ENCODE peak calls at places on chromosomes 2 and 18, in four cellular contexts. N, G, Q and O are unnamed samples.

GRCh38 chr2:74418312-74418711 is 3.1 kb downstream of the C2orf81 start:
- DNase-seq in N (no peak), Q (no peak), G (no peak), O (no peak)

GRCh38 chr18:5770176-5770575 is 125.1 kb downstream of the TMEM200C start:
- DNase-seq in Q (no peak), N (no peak), G (no peak), O (no peak)

GRCh38 chr2:103435010-103435409 is 673.2 kb downstream of the TMEM182 start:
- DNase-seq in N (no peak), G (no peak), Q (no peak), O (no peak)

GRCh38 chr2:119428488-119429224 is 3.0 kb upstream of the TMEM37 start:
- DNase-seq in G (no peak), N (no peak), Q (no peak), O (no peak)

GRCh38 chr2:106165064-106165463 is 29.0 kb downstream of the UXS1 start:
- DNase-seq in G (no peak), Q (no peak), N (no peak), O (no peak)

GRCh38 chr2:108936868-108937265 is 52.2 kb downstream of the EDAR start:
- DNase-seq in Q (no peak), G (no peak), N (no peak), O (no peak)

GRCh38 chr2:144681389-144681788 is 161.5 kb upstream of the ZEB2 start:
- DNase-seq in Q (no peak), G (no peak), N (no peak), O (no peak)

GRCh38 chr18:13035249-13035914 is 44.2 kb downstream of the CEP192 start:
- DNase-seq in Q (no peak), G (no peak), N (peak; percentile 44), O (no peak)

GRCh38 chr2:46297546-46298271 is 502 bp downstream of the EPAS1 start:
- DNase-seq in N (no peak), Q (peak; percentile 94), G (no peak), O (peak; percentile 79)

GRCh38 chr2:135785032-135785431 is 43.4 kb downstream of the UBXN4 start:
- DNase-seq in G (no peak), N (no peak), Q (no peak), O (no peak)

GRCh38 chr2:45901468-45902081 is 250.1 kb downstream of the PRKCE start:
- DNase-seq in Q (no peak), G (no peak), N (no peak), O (no peak)

DNA sequence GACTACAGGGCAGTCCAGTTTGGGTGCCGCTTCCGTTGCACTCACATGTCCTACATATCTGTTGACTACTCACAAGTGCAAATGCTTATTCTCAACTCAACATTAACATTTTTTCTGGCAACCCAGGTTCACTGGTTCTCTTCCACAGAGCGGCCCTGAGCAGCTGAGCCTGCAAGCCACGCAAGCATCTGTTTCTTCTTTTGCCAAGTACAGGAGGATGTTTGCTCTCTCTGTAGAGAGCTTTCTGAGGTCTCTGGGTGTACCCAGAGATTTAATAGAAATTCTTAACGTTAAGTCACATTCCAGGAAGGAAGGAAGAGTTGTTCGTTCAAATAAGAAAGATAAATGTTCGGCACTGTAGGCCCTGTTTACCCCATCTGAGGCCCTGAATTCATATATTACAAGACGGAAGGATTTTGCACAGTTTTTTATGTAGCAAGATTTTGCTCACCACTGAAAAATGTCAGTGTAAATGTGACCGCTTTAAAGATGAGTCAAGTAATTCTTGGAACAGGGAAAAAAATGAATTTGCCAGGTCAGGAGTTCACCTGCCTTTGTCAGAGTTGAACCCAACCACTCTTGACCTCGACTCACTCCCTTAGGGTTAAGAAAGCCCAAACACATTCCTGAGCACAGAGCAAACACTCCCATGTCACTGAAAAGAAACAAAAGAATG is 30.1 kb downstream of the KCTD18 start:
- DNase-seq in N (peak; percentile 87), Q (no peak), G (no peak), O (no peak)
- H3K4me3 ChIP-seq in N (no peak overlapping the region), Q (no peak overlapping the region), G (no peak overlapping the region), O (no peak overlapping the region)

GRCh38 chr18:46335551-46336059 is 231.4 kb downstream of the HAUS1 start:
- DNase-seq in N (no peak), G (no peak), Q (no peak), O (no peak)
- H3K4me3 ChIP-seq in N (no peak overlapping the region), G (no peak overlapping the region), Q (no peak overlapping the region), O (no peak overlapping the region)

DNA sequence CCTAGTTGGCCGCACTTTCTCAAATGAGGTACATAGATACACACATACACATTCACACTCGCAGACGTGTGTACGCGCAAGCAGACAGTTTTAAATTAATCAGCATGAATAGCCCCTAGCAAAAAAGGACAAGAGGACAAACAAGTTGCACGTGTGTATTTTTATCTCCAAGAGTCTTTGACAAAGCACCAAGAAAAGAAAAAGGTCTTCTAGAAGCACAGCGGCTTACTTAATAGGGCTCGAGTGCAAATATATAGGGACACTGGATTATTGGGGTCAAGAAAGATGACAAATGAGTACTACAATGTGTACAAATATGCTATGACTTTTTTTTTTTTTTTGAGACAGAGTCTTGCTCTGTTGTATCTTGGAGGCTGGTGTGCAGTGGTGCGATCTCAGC is 1.7 kb upstream of the BCL2 start:
- DNase-seq in G (no peak), N (no peak), Q (no peak), O (no peak)
- H3K4me3 ChIP-seq in G (no peak overlapping the region), N (no peak overlapping the region), Q (no peak overlapping the region), O (no peak overlapping the region)

DNA sequence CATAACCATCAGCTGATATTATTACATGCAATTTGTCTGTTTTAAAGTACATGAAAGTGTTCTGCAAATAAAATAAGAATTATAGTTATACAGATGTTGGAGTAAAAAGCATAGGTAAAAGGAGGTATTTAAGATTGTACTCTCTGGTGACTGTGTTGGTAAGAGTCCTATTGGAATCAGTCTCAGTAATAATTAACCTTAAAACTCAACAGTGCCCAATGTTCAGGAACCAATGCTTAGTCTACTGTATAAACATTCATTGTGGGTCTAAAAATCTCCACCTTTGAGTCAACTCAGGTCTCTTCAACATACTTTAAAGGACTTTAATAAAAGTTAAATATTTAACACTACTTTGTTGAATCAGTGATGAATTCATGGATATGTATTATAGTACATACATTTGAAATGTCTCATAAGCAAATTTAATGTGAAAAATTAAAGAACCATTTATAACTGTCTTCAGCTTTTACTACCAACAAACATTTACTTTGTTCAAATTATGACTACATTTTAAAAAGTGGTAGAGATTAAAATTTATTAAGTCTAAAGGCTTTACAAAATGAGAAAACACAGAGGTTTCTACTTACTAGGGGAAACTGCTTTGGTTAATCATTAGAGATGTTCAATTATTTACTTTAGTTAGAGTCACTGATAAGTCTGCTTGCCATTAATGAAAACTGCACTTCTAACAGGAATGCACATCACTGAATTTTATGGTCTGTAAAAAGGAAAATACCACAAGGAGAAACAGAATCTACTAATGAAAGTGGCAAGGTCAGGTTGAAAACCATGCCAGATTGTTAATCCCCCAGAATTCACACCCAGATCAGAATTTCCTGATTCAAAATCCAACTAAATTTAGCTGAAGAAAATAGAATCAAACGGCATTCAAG is 90.2 kb upstream of the GRB14 start:
- DNase-seq in G (no peak), Q (no peak), N (no peak), O (no peak)
- H3K4me3 ChIP-seq in G (no peak overlapping the region), Q (no peak overlapping the region), N (no peak overlapping the region), O (no peak overlapping the region)

GRCh38 chr2:201932511-201932910 is 101.1 kb upstream of the FZD7 start:
- DNase-seq in Q (no peak), G (no peak), N (no peak), O (no peak)

GRCh38 chr2:201931475-201931874 is 102.2 kb upstream of the FZD7 start:
- DNase-seq in N (no peak), G (no peak), Q (no peak), O (no peak)

GRCh38 chr2:201931955-201932354 is 101.7 kb upstream of the FZD7 start:
- DNase-seq in N (peak; percentile 28), Q (no peak), G (no peak), O (no peak)

GRCh38 chr2:201930831-201931230 is 102.8 kb upstream of the FZD7 start:
- DNase-seq in G (no peak), Q (no peak), N (no peak), O (no peak)

GRCh38 chr2:201933792-201934229 is 99.8 kb upstream of the FZD7 start:
- DNase-seq in G (no peak), N (no peak), Q (no peak), O (no peak)
- H3K4me3 ChIP-seq in G (no peak overlapping the region), N (no peak overlapping the region), Q (no peak overlapping the region), O (no peak overlapping the region)

DNA sequence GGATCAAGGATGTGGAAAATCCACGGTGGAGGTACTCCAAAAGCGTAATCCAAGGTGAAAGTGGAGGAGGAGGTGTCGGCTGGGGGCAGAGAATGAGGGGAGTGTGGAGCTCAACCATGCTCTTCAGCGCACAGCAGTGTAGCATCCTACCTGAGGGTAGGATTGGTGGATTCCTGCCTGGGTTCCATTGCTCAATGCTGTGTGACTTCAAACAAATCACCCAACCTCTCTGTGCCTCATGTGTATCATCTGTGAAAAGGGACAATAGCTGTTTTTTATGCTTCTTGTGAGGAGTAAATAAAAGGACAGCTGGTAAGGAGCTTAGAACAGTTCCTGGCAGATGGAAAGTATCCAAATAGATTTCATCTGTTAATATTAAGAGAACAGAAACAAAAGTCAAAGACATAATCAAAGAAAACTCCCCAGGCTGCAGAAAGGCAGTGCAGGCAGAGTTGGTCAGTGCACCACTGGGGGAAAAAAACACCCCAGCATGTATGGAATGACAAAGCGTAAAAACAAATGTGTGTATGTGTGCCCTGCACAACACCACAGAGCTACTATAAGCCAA is 130.0 kb upstream of the HDAC4 start:
- DNase-seq in N (no peak), Q (no peak), G (no peak), O (no peak)
- H3K4me3 ChIP-seq in N (no peak overlapping the region), Q (no peak overlapping the region), G (no peak overlapping the region), O (no peak overlapping the region)

DNA sequence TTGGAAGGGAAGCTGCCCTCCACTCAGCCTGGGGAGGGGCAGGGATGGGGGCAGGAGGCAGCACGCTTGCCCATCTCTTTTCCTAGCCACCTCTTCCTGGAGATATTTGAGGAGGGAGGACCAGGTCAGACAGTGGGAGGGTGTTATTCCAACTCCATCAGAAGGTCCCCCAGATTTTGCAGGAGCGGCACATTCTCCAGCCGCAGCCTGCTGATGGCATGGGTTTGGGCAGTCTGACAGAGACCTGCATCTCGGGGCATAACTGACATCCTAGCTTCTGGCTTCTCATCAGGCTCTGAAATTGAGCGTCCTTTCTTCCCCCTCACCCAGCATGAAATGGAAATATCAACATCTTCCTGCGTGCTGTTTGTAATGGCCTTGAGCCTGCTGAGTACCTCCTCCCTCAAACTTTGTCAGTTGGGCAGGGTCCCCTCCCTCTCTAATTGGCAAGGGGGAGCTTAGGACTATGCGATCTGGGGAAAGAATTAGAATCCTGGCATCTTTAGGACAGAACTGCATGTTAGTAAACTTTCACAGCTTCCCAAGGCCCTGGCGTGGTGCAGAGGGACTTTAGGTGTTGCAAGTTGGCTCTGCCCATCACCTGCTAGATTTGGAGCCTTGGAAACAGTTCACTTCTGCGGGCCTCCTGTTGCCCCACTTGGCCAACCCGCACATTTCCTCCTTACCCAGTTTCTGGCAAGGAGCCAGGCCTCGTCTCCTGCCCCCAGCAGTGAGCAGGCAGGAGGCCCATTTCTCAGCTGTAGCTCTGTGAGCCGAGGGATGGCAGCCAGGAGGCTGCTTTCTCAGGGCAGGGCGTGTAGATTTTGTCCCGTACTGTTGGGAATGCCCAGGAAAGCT is 2.2 kb downstream of the ITM2C start:
- DNase-seq in Q (no peak), N (peak; percentile 20), G (peak; percentile 13), O (peak; percentile 45)
- H3K4me3 ChIP-seq in Q (no peak overlapping the region), N (no peak overlapping the region), G (no peak overlapping the region), O (peak overlapping the region; percentile 1)

GRCh38 chr2:132581917-132582316 is 88.1 kb downstream of the LYPD1 start:
- DNase-seq in Q (peak; percentile 61), N (no peak), G (no peak), O (no peak)
- H3K4me3 ChIP-seq in Q (no peak overlapping the region), N (no peak overlapping the region), G (no peak overlapping the region), O (no peak overlapping the region)